ENCODE peak calls at places on chromosome 20, in nine cellular contexts. One of them, this sample, is unnamed.

GRCh38 chr20:59802471-59803221 is 130.8 kb downstream of the SYCP2 start:
- DNase-seq in HCT116: no peak
- DNase-seq in mammary epithelial cell: no peak
- DNase-seq in PC-3: no peak
- DNase-seq in astrocyte: no peak
- DNase-seq in H1: no peak
- DNase-seq in HepG2: no peak
- DNase-seq in fibroblast of lung: no peak
- DNase-seq in A673: no peak
- DNase-seq in this sample: no peak

GRCh38 chr20:63099426-63100267 is 92.9 kb upstream of the BHLHE23 start:
- DNase-seq in HCT116: no peak
- DNase-seq in mammary epithelial cell: no peak
- DNase-seq in astrocyte: no peak
- DNase-seq in fibroblast of lung: no peak
- DNase-seq in PC-3: no peak
- DNase-seq in H1: no peak
- DNase-seq in HepG2: no peak
- DNase-seq in A673: no peak
- DNase-seq in this sample: no peak

GRCh38 chr20:62925420-62926228 is 681 bp downstream of the DIDO1 start:
- DNase-seq in astrocyte: no peak
- DNase-seq in PC-3: peak; percentile 35
- DNase-seq in A673: peak; percentile 44
- DNase-seq in fibroblast of lung: peak; percentile 33
- DNase-seq in H1: no peak
- DNase-seq in HepG2: no peak
- DNase-seq in mammary epithelial cell: peak; percentile 41
- DNase-seq in HCT116: no peak
- DNase-seq in this sample: no peak

GRCh38 chr20:56808732-56809131 is 179.6 kb downstream of the TFAP2C start:
- DNase-seq in A673: no peak
- DNase-seq in astrocyte: no peak
- DNase-seq in fibroblast of lung: no peak
- DNase-seq in PC-3: no peak
- DNase-seq in HepG2: no peak
- DNase-seq in HCT116: no peak
- DNase-seq in mammary epithelial cell: peak; percentile 78
- DNase-seq in H1: no peak
- DNase-seq in this sample: no peak

GRCh38 chr20:32731882-32732266 is 11.4 kb downstream of the COMMD7 start:
- DNase-seq in fibroblast of lung: no peak
- DNase-seq in mammary epithelial cell: no peak
- DNase-seq in HCT116: no peak
- DNase-seq in H1: no peak
- DNase-seq in A673: no peak
- DNase-seq in PC-3: no peak
- DNase-seq in HepG2: peak; percentile 89
- DNase-seq in astrocyte: no peak
- DNase-seq in this sample: no peak

GRCh38 chr20:31713312-31714049 is 9.2 kb downstream of the BCL2L1 start:
- DNase-seq in fibroblast of lung: peak; percentile 93
- DNase-seq in astrocyte: peak; percentile 87
- DNase-seq in H1: no peak
- DNase-seq in HCT116: peak; percentile 69
- DNase-seq in PC-3: peak; percentile 97
- DNase-seq in A673: peak; percentile 95
- DNase-seq in mammary epithelial cell: peak; percentile 83
- DNase-seq in HepG2: peak; percentile 81
- DNase-seq in this sample: no peak

GRCh38 chr20:11083841-11084240 is 410.0 kb upstream of the JAG1 start:
- DNase-seq in H1: no peak
- DNase-seq in mammary epithelial cell: peak; percentile 45
- DNase-seq in fibroblast of lung: no peak
- DNase-seq in astrocyte: no peak
- DNase-seq in A673: no peak
- DNase-seq in PC-3: peak; percentile 82
- DNase-seq in HepG2: no peak
- DNase-seq in HCT116: no peak
- DNase-seq in this sample: no peak

GRCh38 chr20:38222231-38222922 is 38.2 kb downstream of the KIAA1755 start:
- DNase-seq in HepG2: peak; percentile 71
- DNase-seq in PC-3: peak; percentile 83
- DNase-seq in A673: peak; percentile 75
- DNase-seq in H1: no peak
- DNase-seq in fibroblast of lung: peak; percentile 26
- DNase-seq in astrocyte: no peak
- DNase-seq in mammary epithelial cell: peak; percentile 37
- DNase-seq in HCT116: peak; percentile 36
- DNase-seq in this sample: no peak

GRCh38 chr20:59939052-59939878 is 840 bp downstream of the PPP1R3D start:
- DNase-seq in fibroblast of lung: peak; percentile 20
- DNase-seq in A673: no peak
- DNase-seq in HepG2: no peak
- DNase-seq in mammary epithelial cell: no peak
- DNase-seq in H1: no peak
- DNase-seq in PC-3: peak; percentile 21
- DNase-seq in astrocyte: no peak
- DNase-seq in HCT116: no peak
- DNase-seq in this sample: no peak

GRCh38 chr20:61478094-61478493 is 226.0 kb downstream of the CDH4 start:
- DNase-seq in HCT116: no peak
- DNase-seq in A673: no peak
- DNase-seq in fibroblast of lung: no peak
- DNase-seq in PC-3: no peak
- DNase-seq in H1: no peak
- DNase-seq in mammary epithelial cell: no peak
- DNase-seq in astrocyte: no peak
- DNase-seq in HepG2: no peak
- DNase-seq in this sample: no peak

GRCh38 chr20:47352332-47353223 is 3.9 kb downstream of the ZMYND8 start:
- DNase-seq in A673: no peak
- DNase-seq in H1: no peak
- DNase-seq in fibroblast of lung: peak; percentile 70
- DNase-seq in mammary epithelial cell: peak; percentile 42
- DNase-seq in PC-3: peak; percentile 48
- DNase-seq in HepG2: no peak
- DNase-seq in HCT116: no peak
- DNase-seq in astrocyte: peak; percentile 54
- DNase-seq in this sample: no peak

GRCh38 chr20:10250902-10251301 is 32.3 kb downstream of the SNAP25 start:
- DNase-seq in PC-3: peak; percentile 97
- DNase-seq in fibroblast of lung: peak; percentile 32
- DNase-seq in HCT116: no peak
- DNase-seq in mammary epithelial cell: no peak
- DNase-seq in astrocyte: peak; percentile 26
- DNase-seq in A673: no peak
- DNase-seq in H1: no peak
- DNase-seq in HepG2: peak; percentile 42
- DNase-seq in this sample: no peak

GRCh38 chr20:10553326-10553984 is 118.3 kb downstream of the SLX4IP start:
- DNase-seq in HCT116: no peak
- DNase-seq in astrocyte: peak; percentile 47
- DNase-seq in mammary epithelial cell: peak; percentile 69
- DNase-seq in HepG2: peak; percentile 84
- DNase-seq in PC-3: peak; percentile 91
- DNase-seq in fibroblast of lung: peak; percentile 68
- DNase-seq in H1: no peak
- DNase-seq in A673: peak; percentile 86
- DNase-seq in this sample: no peak

GRCh38 chr20:35616465-35617396 is 1.1 kb downstream of the SPAG4 start:
- DNase-seq in mammary epithelial cell: peak; percentile 32
- DNase-seq in HepG2: peak; percentile 100
- DNase-seq in astrocyte: peak; percentile 97
- DNase-seq in PC-3: peak; percentile 91
- DNase-seq in fibroblast of lung: peak; percentile 98
- DNase-seq in H1: no peak
- DNase-seq in A673: peak; percentile 100
- DNase-seq in HCT116: peak; percentile 99
- DNase-seq in this sample: peak; percentile 98

GRCh38 chr20:59692139-59692538 is 87.8 kb downstream of the PHACTR3 start:
- DNase-seq in fibroblast of lung: no peak
- DNase-seq in PC-3: no peak
- DNase-seq in HCT116: no peak
- DNase-seq in H1: no peak
- DNase-seq in astrocyte: no peak
- DNase-seq in A673: no peak
- DNase-seq in mammary epithelial cell: no peak
- DNase-seq in HepG2: no peak
- DNase-seq in this sample: no peak

GRCh38 chr20:478949-479429 is 16.7 kb upstream of the TBC1D20 start:
- DNase-seq in fibroblast of lung: peak; percentile 40
- DNase-seq in H1: no peak
- DNase-seq in A673: peak; percentile 79
- DNase-seq in astrocyte: peak; percentile 10
- DNase-seq in PC-3: peak; percentile 84
- DNase-seq in HCT116: peak; percentile 41
- DNase-seq in HepG2: peak; percentile 84
- DNase-seq in mammary epithelial cell: peak; percentile 47
- DNase-seq in this sample: peak; percentile 26

GRCh38 chr20:49483706-49484101 is 1.2 kb upstream of the KCNB1 start:
- DNase-seq in H1: no peak
- DNase-seq in PC-3: no peak
- DNase-seq in A673: no peak
- DNase-seq in HCT116: no peak
- DNase-seq in mammary epithelial cell: no peak
- DNase-seq in HepG2: no peak
- DNase-seq in fibroblast of lung: no peak
- DNase-seq in astrocyte: no peak
- DNase-seq in this sample: no peak

GRCh38 chr20:58700121-58700780 is 7.7 kb downstream of the NPEPL1 start:
- DNase-seq in fibroblast of lung: no peak
- DNase-seq in PC-3: no peak
- DNase-seq in mammary epithelial cell: no peak
- DNase-seq in HCT116: no peak
- DNase-seq in H1: no peak
- DNase-seq in A673: no peak
- DNase-seq in astrocyte: no peak
- DNase-seq in HepG2: no peak
- DNase-seq in this sample: no peak

GRCh38 chr20:10513931-10514575 is 78.9 kb downstream of the SLX4IP start:
- DNase-seq in fibroblast of lung: peak; percentile 25
- DNase-seq in mammary epithelial cell: no peak
- DNase-seq in HCT116: no peak
- DNase-seq in astrocyte: peak; percentile 24
- DNase-seq in PC-3: peak; percentile 39
- DNase-seq in A673: peak; percentile 69
- DNase-seq in HepG2: no peak
- DNase-seq in H1: no peak
- DNase-seq in this sample: no peak

DNA sequence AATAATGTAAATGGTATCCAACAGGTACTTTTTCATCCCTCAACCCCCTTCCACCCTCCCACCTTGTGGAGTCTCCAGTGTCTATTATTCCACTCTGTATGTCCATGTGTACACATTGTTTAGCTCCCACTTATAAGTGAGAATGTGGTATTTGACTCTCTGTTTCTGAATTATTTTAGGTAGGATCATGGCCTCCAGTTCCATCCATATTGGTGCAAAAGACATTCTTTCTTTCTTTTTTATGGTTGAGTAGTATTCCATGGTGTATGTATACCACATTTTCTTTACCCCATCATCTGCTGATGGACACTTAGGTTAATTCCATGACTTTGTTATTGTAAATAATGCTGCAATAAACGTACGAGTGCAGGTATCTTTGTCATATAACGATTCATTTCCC is 58.2 kb upstream of the PRND start:
- DNase-seq in astrocyte: no peak
- DNase-seq in HepG2: no peak
- DNase-seq in A673: no peak
- DNase-seq in H1: no peak
- DNase-seq in PC-3: no peak
- DNase-seq in mammary epithelial cell: no peak
- DNase-seq in HCT116: no peak
- DNase-seq in fibroblast of lung: no peak
- DNase-seq in this sample: no peak
- TF ChIP-seq EZH2 in astrocyte: no peak
- TF ChIP-seq EZH2 in HepG2: no peak
- TF ChIP-seq EZH2 in A673: no peak
- TF ChIP-seq EZH2 in H1: no peak
- TF ChIP-seq EZH2 in PC-3: no peak
- TF ChIP-seq EZH2 in mammary epithelial cell: no peak
- TF ChIP-seq EZH2 in HCT116: no peak
- TF ChIP-seq EZH2 in fibroblast of lung: no peak
- TF ChIP-seq EZH2 in this sample: no peak

DNA sequence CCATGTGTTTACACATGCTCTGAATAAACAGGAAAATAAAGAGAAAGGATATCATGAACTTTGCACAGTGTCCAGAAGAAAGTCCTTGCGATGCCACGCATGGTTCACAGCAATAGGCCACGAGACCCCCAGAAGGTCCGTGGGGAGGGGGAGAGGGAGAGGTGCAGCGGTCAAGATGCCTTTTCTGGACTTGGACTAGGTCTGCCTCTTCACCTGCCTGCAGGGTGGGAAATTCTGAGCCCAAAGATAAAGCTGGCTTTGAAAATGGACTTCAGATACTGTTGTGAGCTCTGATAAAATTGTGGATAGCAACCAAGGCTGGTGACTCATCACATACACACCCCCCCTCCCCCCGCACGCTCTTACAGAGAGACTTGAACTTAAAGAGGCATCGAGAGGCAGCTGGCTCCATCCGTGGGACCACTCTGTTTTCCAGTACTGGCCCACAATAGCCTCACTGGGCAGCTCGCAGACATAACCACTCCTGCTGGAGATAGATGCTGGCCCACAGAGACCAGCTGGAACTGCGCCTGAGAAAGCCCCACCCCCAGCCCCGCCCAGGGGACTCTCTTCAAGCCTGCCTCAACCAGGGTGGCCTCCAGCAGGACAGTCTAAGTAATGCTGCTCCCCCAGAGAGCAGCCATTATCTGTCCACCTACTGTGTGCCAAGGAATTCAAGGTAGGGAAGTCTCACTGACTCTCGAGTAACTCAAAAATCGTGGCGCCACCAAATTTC is 21.2 kb upstream of the NFATC2 start:
- DNase-seq in HepG2: peak; percentile 68
- DNase-seq in H1: no peak
- DNase-seq in fibroblast of lung: peak; percentile 90
- DNase-seq in HCT116: peak; percentile 51
- DNase-seq in mammary epithelial cell: peak; percentile 54
- DNase-seq in A673: peak; percentile 79
- DNase-seq in PC-3: peak; percentile 90
- DNase-seq in astrocyte: peak; percentile 87
- DNase-seq in this sample: no peak
- H3K4me3 ChIP-seq in HepG2: no peak overlapping the region
- H3K4me3 ChIP-seq in H1: no peak overlapping the region
- H3K4me3 ChIP-seq in fibroblast of lung: peak overlapping the region; percentile 53
- H3K4me3 ChIP-seq in HCT116: peak overlapping the region; percentile 17
- H3K4me3 ChIP-seq in mammary epithelial cell: no peak overlapping the region
- H3K4me3 ChIP-seq in A673: no peak overlapping the region
- H3K4me3 ChIP-seq in PC-3: peak overlapping the region; percentile 77
- H3K4me3 ChIP-seq in astrocyte: peak overlapping the region; percentile 84
- H3K4me3 ChIP-seq in this sample: no peak overlapping the region

GRCh38 chr20:20368414-20369352 is 779 bp downstream of the INSM1 start:
- DNase-seq in HepG2: no peak
- DNase-seq in A673: peak; percentile 22
- DNase-seq in PC-3: no peak
- DNase-seq in fibroblast of lung: no peak
- DNase-seq in HCT116: no peak
- DNase-seq in mammary epithelial cell: peak; percentile 16
- DNase-seq in H1: no peak
- DNase-seq in astrocyte: no peak
- DNase-seq in this sample: no peak
- TF ChIP-seq EZH2 in HepG2: no peak
- TF ChIP-seq EZH2 in A673: peak; percentile 83
- TF ChIP-seq EZH2 in PC-3: peak; percentile 29
- TF ChIP-seq EZH2 in fibroblast of lung: peak; percentile 86
- TF ChIP-seq EZH2 in HCT116: no peak
- TF ChIP-seq EZH2 in mammary epithelial cell: no peak
- TF ChIP-seq EZH2 in H1: peak; percentile 70
- TF ChIP-seq EZH2 in astrocyte: peak; percentile 95
- TF ChIP-seq EZH2 in this sample: peak; percentile 85

GRCh38 chr20:5504061-5504739 is 187.4 kb upstream of the PROKR2 start:
- DNase-seq in HCT116: no peak
- DNase-seq in fibroblast of lung: peak; percentile 33
- DNase-seq in PC-3: no peak
- DNase-seq in mammary epithelial cell: no peak
- DNase-seq in HepG2: peak; percentile 40
- DNase-seq in A673: peak; percentile 41
- DNase-seq in astrocyte: peak; percentile 9
- DNase-seq in H1: no peak
- DNase-seq in this sample: no peak
- H3K4me3 ChIP-seq in HCT116: no peak overlapping the region
- H3K4me3 ChIP-seq in fibroblast of lung: peak overlapping the region; percentile 69
- H3K4me3 ChIP-seq in PC-3: no peak overlapping the region
- H3K4me3 ChIP-seq in mammary epithelial cell: no peak overlapping the region
- H3K4me3 ChIP-seq in HepG2: peak overlapping the region; percentile 66
- H3K4me3 ChIP-seq in A673: peak overlapping the region; percentile 44
- H3K4me3 ChIP-seq in astrocyte: peak overlapping the region; percentile 57
- H3K4me3 ChIP-seq in H1: no peak overlapping the region
- H3K4me3 ChIP-seq in this sample: no peak overlapping the region

This sample was measured in keratinocyte.